ENCODE peak calls at places on chromosome 14, in nine cellular contexts. H, U, F, N, J, A, T, K and Y are unnamed samples.
A peak's percentile ranks its signal among the peaks of the same experiment; 100 is the strongest.

GRCh38 chr14:68020999-68021663 is 201.6 kb downstream of the RAD51B start:
- DNase-seq in J (no peak), U (no peak), K (no peak), N (no peak), F (no peak), T (no peak), H (no peak), A (no peak), Y (no peak)

GRCh38 chr14:68013326-68013725 is 193.7 kb downstream of the RAD51B start:
- DNase-seq in T (no peak), U (no peak), J (no peak), A (no peak), F (no peak), N (no peak), H (no peak), K (no peak), Y (no peak)

GRCh38 chr14:104393898-104394605 is 185.5 kb upstream of the C14orf180 start:
- DNase-seq in H (no peak), U (peak; percentile 89), A (no peak), J (no peak), F (no peak), T (no peak), N (no peak), K (no peak), Y (peak; percentile 93)

GRCh38 chr14:104390941-104391901 is 188.3 kb upstream of the C14orf180 start:
- DNase-seq in U (peak; percentile 62), K (no peak), J (no peak), H (no peak), F (no peak), T (no peak), A (no peak), N (no peak), Y (no peak)

GRCh38 chr14:35401422-35401729 is 3.2 kb downstream of the NFKBIA start:
- DNase-seq in A (no peak), H (no peak), U (no peak), N (no peak), K (no peak), J (no peak), T (no peak), F (no peak), Y (no peak)

GRCh38 chr14:51211149-51211548 is 28.9 kb upstream of the TMX1 start:
- DNase-seq in U (no peak), T (no peak), K (no peak), N (no peak), H (no peak), F (no peak), A (peak; percentile 49), J (no peak), Y (no peak)

GRCh38 chr14:52377940-52378339 is 63.8 kb downstream of the PTGER2 start:
- DNase-seq in A (no peak), N (no peak), K (no peak), F (peak; percentile 42), J (no peak), H (no peak), T (no peak), U (no peak), Y (no peak)

GRCh38 chr14:67411820-67412421 is at the start of gene PLEK2:
- DNase-seq in H (no peak), J (no peak), N (no peak), F (no peak), T (no peak), U (peak; percentile 92), A (peak; percentile 91), K (no peak), Y (peak; percentile 45)

GRCh38 chr14:65282909-65283253 is 129.6 kb upstream of the FUT8 start:
- DNase-seq in N (no peak), T (no peak), F (no peak), U (no peak), A (no peak), J (no peak), K (no peak), H (no peak), Y (no peak)
- H3K4me3 ChIP-seq in N (peak overlapping the region; percentile 29), T (peak overlapping the region; percentile 10), F (no peak overlapping the region), U (no peak overlapping the region), A (no peak overlapping the region), J (no peak overlapping the region), K (no peak overlapping the region), H (peak overlapping the region; percentile 35), Y (peak overlapping the region; percentile 67)

DNA sequence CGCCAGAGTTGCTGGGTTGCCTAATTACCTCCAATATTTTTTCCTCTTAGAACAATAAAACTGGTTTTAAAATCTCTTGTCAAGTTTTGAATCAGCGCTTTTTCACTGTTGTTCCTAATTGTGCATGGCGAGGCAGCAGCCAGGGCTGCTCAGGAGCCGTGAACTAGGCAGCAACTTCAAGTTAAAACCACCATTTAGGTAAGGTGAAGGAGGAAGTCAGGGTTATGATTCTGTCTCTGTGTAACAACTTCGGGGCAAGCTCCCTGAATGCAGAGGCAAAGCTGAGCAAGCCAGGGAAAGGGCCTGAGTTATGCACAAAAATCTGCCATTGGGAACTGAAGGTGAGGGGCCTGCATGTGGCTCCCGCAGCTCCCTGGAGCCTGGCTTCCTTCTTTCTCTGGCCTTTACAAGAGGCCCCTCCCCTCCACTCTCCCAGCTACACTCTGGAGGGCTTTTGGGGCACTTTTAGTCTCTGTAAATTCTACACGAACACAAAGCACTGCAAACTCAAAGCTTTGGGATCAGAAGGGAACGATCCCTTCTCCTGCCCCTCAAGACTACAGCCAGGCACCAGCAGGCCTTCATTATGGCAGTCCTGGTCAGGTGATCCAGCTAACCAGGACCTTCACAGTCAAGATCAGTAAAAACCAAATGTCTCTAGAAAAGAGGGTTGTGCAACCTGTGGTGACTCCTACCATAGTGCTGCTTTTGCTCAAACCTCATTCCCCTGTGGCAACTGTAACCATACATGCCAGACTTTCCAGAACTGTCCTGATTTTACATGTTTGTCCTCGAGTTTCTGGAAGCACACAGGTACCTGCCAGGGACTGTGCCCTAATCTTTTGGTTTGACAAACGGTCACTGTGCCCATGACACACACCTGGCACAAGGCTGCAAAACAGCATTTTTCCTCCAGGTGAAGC is 67.3 kb upstream of the PTGR2 start:
- DNase-seq in J (peak; percentile 37), U (no peak), N (no peak), F (no peak), A (no peak), T (no peak), H (peak; percentile 92), K (no peak), Y (no peak)
- H3K27ac ChIP-seq in J (peak overlapping the region; percentile 91), U (peak overlapping the region; percentile 98), N (peak overlapping the region; percentile 95), F (no peak overlapping the region), A (peak overlapping the region; percentile 95), T (peak overlapping the region; percentile 98), H (peak overlapping the region; percentile 97), K (peak overlapping the region; percentile 98), Y (peak overlapping the region; percentile 83)

GRCh38 chr14:22524105-22524783 is 64.8 kb downstream of the DAD1 start:
- DNase-seq in A (no peak), K (no peak), N (no peak), U (no peak), T (no peak), H (no peak), J (no peak), F (no peak), Y (no peak)
- H3K4me3 ChIP-seq in A (no peak overlapping the region), K (no peak overlapping the region), N (no peak overlapping the region), U (no peak overlapping the region), T (no peak overlapping the region), H (no peak overlapping the region), J (no peak overlapping the region), F (no peak overlapping the region), Y (peak overlapping the region; percentile 83)

GRCh38 chr14:56803816-56804535 is 6.3 kb downstream of the OTX2 start:
- DNase-seq in K (no peak), H (no peak), U (no peak), A (no peak), N (no peak), T (no peak), J (no peak), F (no peak), Y (no peak)

GRCh38 chr14:56808314-56809201 is 1.7 kb downstream of the OTX2 start:
- DNase-seq in A (no peak), U (no peak), T (no peak), F (peak; percentile 80), J (peak; percentile 54), H (peak; percentile 10), N (no peak), K (no peak), Y (no peak)

GRCh38 chr14:56805201-56805991 is 4.9 kb downstream of the OTX2 start:
- DNase-seq in U (no peak), N (no peak), H (no peak), A (no peak), J (no peak), F (peak; percentile 98), K (no peak), T (no peak), Y (no peak)

GRCh38 chr14:56807586-56808168 is 2.6 kb downstream of the OTX2 start:
- DNase-seq in J (peak; percentile 51), N (no peak), U (no peak), T (no peak), F (no peak), A (no peak), H (no peak), K (no peak), Y (no peak)

DNA sequence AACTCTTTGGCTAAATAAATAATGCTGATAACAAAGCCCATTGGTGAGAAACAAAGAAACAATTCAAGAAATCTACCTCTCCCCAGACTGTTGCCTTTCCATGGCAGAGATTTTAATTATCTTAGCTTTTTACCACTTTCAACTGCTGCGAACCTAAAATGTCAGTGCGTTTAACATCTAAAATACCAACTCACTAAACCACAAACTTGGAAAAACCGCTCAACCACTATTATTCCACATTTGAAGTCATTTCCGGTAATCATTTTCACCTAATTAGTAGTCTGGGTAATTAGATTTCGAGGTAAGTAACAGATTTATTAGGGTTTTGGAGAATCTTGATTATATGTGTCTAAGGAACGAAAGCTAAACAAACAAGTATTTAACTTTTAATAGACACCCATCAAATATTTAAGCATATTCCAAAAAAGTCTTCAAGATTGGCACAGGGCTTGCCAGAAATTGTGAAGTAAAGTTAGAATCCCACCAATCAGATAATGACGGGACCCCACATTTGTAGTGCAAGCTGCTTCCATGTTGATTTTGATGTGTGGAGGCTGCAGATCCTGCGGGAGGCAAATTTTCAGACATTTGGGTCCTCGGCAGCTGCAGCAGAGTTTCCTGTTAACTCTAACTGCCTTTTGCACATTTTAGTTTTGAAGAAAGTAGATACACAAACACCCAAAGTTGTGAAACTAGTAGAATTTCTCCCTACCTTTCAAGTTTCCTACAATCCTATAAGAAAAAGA is 4.1 kb downstream of the OTX2 start:
- DNase-seq in J (no peak), A (no peak), T (no peak), K (no peak), U (no peak), F (peak; percentile 79), N (no peak), H (no peak), Y (no peak)
- H3K27ac ChIP-seq in J (no peak overlapping the region), A (no peak overlapping the region), T (no peak overlapping the region), K (no peak overlapping the region), U (no peak overlapping the region), F (peak overlapping the region; percentile 92), N (no peak overlapping the region), H (no peak overlapping the region), Y (no peak overlapping the region)

GRCh38 chr14:61322011-61322798 is 826 bp downstream of the PRKCH start:
- DNase-seq in K (no peak), T (no peak), A (peak; percentile 85), N (no peak), F (no peak), H (no peak), J (peak; percentile 12), U (peak; percentile 90), Y (peak; percentile 47)
- H3K4me3 ChIP-seq in K (peak overlapping the region; percentile 52), T (peak overlapping the region; percentile 83), A (peak overlapping the region; percentile 91), N (peak overlapping the region; percentile 65), F (peak overlapping the region; percentile 10), H (peak overlapping the region; percentile 76), J (peak overlapping the region; percentile 79), U (peak overlapping the region; percentile 67), Y (peak overlapping the region; percentile 99)